ENCODE peak calls at places on chromosomes 4 and X, in six cellular contexts. K is activated CD4-positive, alpha-beta T cell treated with anti-CD3 and anti-CD28 coated beads for 48 hours; T is SK-MEL-5; O is activated T-cell treated with anti-CD3 and anti-CD28 coated beads, Interleukin-2, amount 50 U/mL, for 24 hours; P is stimulated activated CD8-positive, alpha-beta memory T cell treated with anti-CD3 and anti-CD28 coated beads, Interleukin-7, amount 100 ng/mL, for 1 hour; A is naive thymus-derived CD4-positive, alpha-beta T cell. F is an unnamed sample.

GRCh38 chr4:74535471-74535870 is 90.5 kb downstream of the AREG start:
- DNase-seq in K (no peak), O (no peak), P (no peak), T (no peak), A (no peak), F (no peak)

GRCh38 chr4:81447551-81448266 is 24.0 kb downstream of the RASGEF1B start:
- DNase-seq in P (no peak), K (no peak), O (no peak), A (no peak), T (no peak), F (no peak)

GRCh38 chr4:173990126-173990878 is 293.2 kb downstream of the FBXO8 start:
- DNase-seq in K (no peak), P (no peak), T (peak; percentile 74), O (no peak), A (no peak), F (no peak)

GRCh38 chrX:17024896-17025295 is 78.4 kb downstream of the REPS2 start:
- DNase-seq in T (no peak), P (no peak), O (no peak), K (no peak), A (no peak), F (no peak)

GRCh38 chr4:107561481-107561880 is 158.6 kb downstream of the PAPSS1 start:
- DNase-seq in A (no peak), K (no peak), P (no peak), T (no peak), O (no peak), F (no peak)

GRCh38 chr4:123121241-123121907 is 199.0 kb upstream of the NUDT6 start:
- DNase-seq in A (no peak), K (no peak), T (no peak), P (no peak), O (no peak), F (no peak)

GRCh38 chr4:2755821-2756690 is at the start of gene TNIP2:
- DNase-seq in K (peak; percentile 83), A (peak; percentile 85), O (peak; percentile 89), T (peak; percentile 63), P (peak; percentile 59), F (peak; percentile 76)

GRCh38 chr4:153222790-153223417 is 18.7 kb downstream of the TRIM2 start:
- DNase-seq in P (no peak), A (peak; percentile 35), T (no peak), K (peak; percentile 30), O (peak; percentile 52), F (no peak)

GRCh38 chrX:8868906-8869305 is 67.7 kb upstream of the FAM9A start:
- DNase-seq in T (no peak), P (no peak), A (no peak), O (no peak), K (no peak), F (no peak)

GRCh38 chrX:9282325-9282724 is 182.5 kb upstream of the TBL1X start:
- DNase-seq in K (no peak), O (no peak), A (no peak), T (no peak), P (no peak), F (no peak)

GRCh38 chrX:67543818-67544217 is at the start of gene AR:
- DNase-seq in A (no peak), P (no peak), K (peak; percentile 1), T (peak; percentile 40), O (peak; percentile 25), F (no peak)

GRCh38 chr4:68369474-68369805 is 19.6 kb upstream of the YTHDC1 start:
- DNase-seq in P (no peak), A (no peak), O (no peak), K (no peak), T (no peak), F (no peak)

GRCh38 chr4:106773106-106773905 is 262.8 kb downstream of the DKK2 start:
- DNase-seq in P (no peak), A (no peak), T (no peak), K (no peak), O (no peak), F (no peak)

GRCh38 chr4:112633477-112634235 is 3.1 kb downstream of the ZGRF1 start:
- DNase-seq in A (no peak), T (peak; percentile 51), P (no peak), K (no peak), O (no peak), F (no peak)

GRCh38 chr4:186719925-186720694 is 3.5 kb downstream of the FAT1 start:
- DNase-seq in T (peak; percentile 71), O (no peak), P (no peak), K (peak; percentile 20), A (no peak), F (no peak)

GRCh38 chrX:119190251-119190651 is 45.8 kb upstream of the PGRMC1 start:
- DNase-seq in T (no peak), K (no peak), A (no peak), P (no peak), O (no peak), F (no peak)

GRCh38 chr4:104283303-104283702 is 211.4 kb downstream of the CXXC4 start:
- DNase-seq in K (no peak), O (no peak), P (no peak), T (no peak), A (no peak), F (no peak)

GRCh38 chr4:88661724-88662123 is 35.9 kb downstream of the NAP1L5 start:
- DNase-seq in A (no peak), O (no peak), K (no peak), P (no peak), T (no peak), F (no peak)

GRCh38 chr4:159655547-159655946 is 552.7 kb downstream of the RAPGEF2 start:
- DNase-seq in T (no peak), A (no peak), K (no peak), P (no peak), O (no peak), F (no peak)

GRCh38 chr4:41731569-41731968 is 17.0 kb downstream of the PHOX2B start:
- DNase-seq in K (no peak), O (no peak), T (no peak), P (no peak), A (no peak), F (no peak)

GRCh38 chr4:184824776-184825393 is 883 bp downstream of the ACSL1 start:
- DNase-seq in A (no peak), O (peak; percentile 61), T (no peak), P (no peak), K (peak; percentile 19), F (no peak)

GRCh38 chr4:4842476-4843441 is 16.7 kb upstream of the MSX1 start:
- DNase-seq in P (no peak), O (no peak), A (no peak), K (no peak), T (no peak), F (no peak)

GRCh38 chrX:150548684-150549083 is 19.7 kb upstream of the MTM1 start:
- DNase-seq in O (no peak), T (no peak), A (no peak), P (no peak), K (peak; percentile 28), F (peak; percentile 31)

GRCh38 chr4:173191623-173192041 is 23.0 kb downstream of the GALNT7 start:
- DNase-seq in K (no peak), O (no peak), P (no peak), T (no peak), A (no peak), F (no peak)

GRCh38 chr4:56086073-56086521 is 137.4 kb downstream of the CEP135 start:
- DNase-seq in P (no peak), O (no peak), K (no peak), T (peak; percentile 2), A (no peak), F (no peak)

GRCh38 chr4:3760833-3761232 is 5.4 kb upstream of the ADRA2C start:
- DNase-seq in T (no peak), A (no peak), P (no peak), O (no peak), K (no peak), F (no peak)

GRCh38 chrX:131703646-131704045 is 159.8 kb downstream of the OR13H1 start:
- DNase-seq in T (peak; percentile 37), A (no peak), O (no peak), K (no peak), P (no peak), F (no peak)

GRCh38 chr4:182062936-182063335 is 180.3 kb upstream of the TENM3 start:
- DNase-seq in A (no peak), K (no peak), T (no peak), P (no peak), O (no peak), F (no peak)

GRCh38 chr4:124918559-124919122 is 206.1 kb upstream of the ANKRD50 start:
- DNase-seq in O (no peak), K (no peak), A (no peak), T (no peak), P (no peak), F (no peak)

GRCh38 chr4:116849620-116850019 is 235.8 kb downstream of the TRAM1L1 start:
- DNase-seq in O (no peak), P (no peak), A (no peak), T (peak; percentile 7), K (no peak), F (no peak)

GRCh38 chrX:125266153-125266660 is 53.5 kb upstream of the TEX13C start:
- DNase-seq in T (no peak), P (no peak), K (no peak), O (no peak), A (no peak), F (no peak)

GRCh38 chrX:46649421-46650260 is 76.1 kb downstream of the CHST7 start:
- DNase-seq in P (no peak), T (no peak), O (no peak), A (no peak), K (no peak), F (no peak)

GRCh38 chrX:9683350-9683749 is 82.3 kb downstream of the GPR143 start:
- DNase-seq in T (no peak), A (no peak), K (no peak), P (no peak), O (no peak), F (no peak)

GRCh38 chr4:78561677-78562076 is 10.1 kb downstream of the ANXA3 start:
- DNase-seq in T (no peak), A (no peak), O (no peak), K (no peak), P (no peak), F (no peak)

GRCh38 chrX:109918753-109919152 is 84.2 kb upstream of the TMEM164 start:
- DNase-seq in A (no peak), K (no peak), P (no peak), T (no peak), O (no peak), F (no peak)

F was measured in NK-92 treated with Interleukin-12 subunit alpha and Interleukin-12 subunit beta, amount 100 ng/mL, for 24 hours.